ENCODE peak calls at places on chromosomes 12 and 14, in nine cellular contexts. One of them, this sample, is unnamed.
A peak's percentile ranks its signal among the peaks of the same experiment; 100 is the strongest.

GRCh38 chr12:54988402-54989054 is 4.0 kb upstream of the TESPA1 start:
- DNase-seq in GDM1: no peak
- DNase-seq in stimulated activated CD8-positive, alpha-beta memory T cell treated with anti-CD3 and anti-CD28 coated beads, Interleukin-2, amount 100 ng/mL, for 1 hour: no peak
- DNase-seq in cerebellar cortex: no peak
- DNase-seq in ELR: no peak
- DNase-seq in NCI-H2081: peak; percentile 10
- DNase-seq in GM03348: peak; percentile 17
- DNase-seq in T-helper 9 cell: no peak
- DNase-seq in CD8-positive, alpha-beta T cell: no peak
- DNase-seq in this sample: peak; percentile 29

GRCh38 chr14:83993545-83993944 is 1536.4 kb upstream of the FLRT2 start:
- DNase-seq in GDM1: no peak
- DNase-seq in cerebellar cortex: no peak
- DNase-seq in T-helper 9 cell: no peak
- DNase-seq in stimulated activated CD8-positive, alpha-beta memory T cell treated with anti-CD3 and anti-CD28 coated beads, Interleukin-2, amount 100 ng/mL, for 1 hour: no peak
- DNase-seq in CD8-positive, alpha-beta T cell: no peak
- DNase-seq in GM03348: no peak
- DNase-seq in ELR: no peak
- DNase-seq in NCI-H2081: no peak
- DNase-seq in this sample: no peak

GRCh38 chr14:60805881-60806569 is 71.5 kb downstream of the MNAT1 start:
- DNase-seq in CD8-positive, alpha-beta T cell: no peak
- DNase-seq in T-helper 9 cell: no peak
- DNase-seq in GM03348: peak; percentile 12
- DNase-seq in cerebellar cortex: no peak
- DNase-seq in stimulated activated CD8-positive, alpha-beta memory T cell treated with anti-CD3 and anti-CD28 coated beads, Interleukin-2, amount 100 ng/mL, for 1 hour: no peak
- DNase-seq in GDM1: no peak
- DNase-seq in ELR: peak; percentile 59
- DNase-seq in NCI-H2081: no peak
- DNase-seq in this sample: peak; percentile 42

GRCh38 chr14:76923422-76924362 is 97.5 kb downstream of the LRRC74A start:
- DNase-seq in ELR: no peak
- DNase-seq in CD8-positive, alpha-beta T cell: no peak
- DNase-seq in NCI-H2081: no peak
- DNase-seq in cerebellar cortex: no peak
- DNase-seq in stimulated activated CD8-positive, alpha-beta memory T cell treated with anti-CD3 and anti-CD28 coated beads, Interleukin-2, amount 100 ng/mL, for 1 hour: no peak
- DNase-seq in GM03348: no peak
- DNase-seq in GDM1: no peak
- DNase-seq in T-helper 9 cell: no peak
- DNase-seq in this sample: no peak

GRCh38 chr12:76878899-76879709 is at the start of gene CSRP2:
- DNase-seq in T-helper 9 cell: peak; percentile 26
- DNase-seq in GM03348: peak; percentile 97
- DNase-seq in GDM1: peak; percentile 53
- DNase-seq in cerebellar cortex: peak; percentile 76
- DNase-seq in ELR: peak; percentile 86
- DNase-seq in CD8-positive, alpha-beta T cell: peak; percentile 34
- DNase-seq in stimulated activated CD8-positive, alpha-beta memory T cell treated with anti-CD3 and anti-CD28 coated beads, Interleukin-2, amount 100 ng/mL, for 1 hour: peak; percentile 20
- DNase-seq in NCI-H2081: peak; percentile 89
- DNase-seq in this sample: peak; percentile 88

GRCh38 chr14:24441904-24442239 is 704 bp downstream of the SDR39U1 start:
- DNase-seq in GDM1: no peak
- DNase-seq in NCI-H2081: no peak
- DNase-seq in ELR: peak; percentile 68
- DNase-seq in cerebellar cortex: no peak
- DNase-seq in GM03348: no peak
- DNase-seq in T-helper 9 cell: no peak
- DNase-seq in CD8-positive, alpha-beta T cell: no peak
- DNase-seq in stimulated activated CD8-positive, alpha-beta memory T cell treated with anti-CD3 and anti-CD28 coated beads, Interleukin-2, amount 100 ng/mL, for 1 hour: no peak
- DNase-seq in this sample: no peak

GRCh38 chr12:120366884-120367251 is 2.1 kb downstream of the MSI1 start:
- DNase-seq in cerebellar cortex: no peak
- DNase-seq in stimulated activated CD8-positive, alpha-beta memory T cell treated with anti-CD3 and anti-CD28 coated beads, Interleukin-2, amount 100 ng/mL, for 1 hour: no peak
- DNase-seq in GDM1: no peak
- DNase-seq in GM03348: no peak
- DNase-seq in CD8-positive, alpha-beta T cell: no peak
- DNase-seq in ELR: no peak
- DNase-seq in NCI-H2081: no peak
- DNase-seq in T-helper 9 cell: no peak
- DNase-seq in this sample: no peak

GRCh38 chr12:51448618-51449256 is 24.1 kb downstream of the SLC4A8 start:
- DNase-seq in cerebellar cortex: no peak
- DNase-seq in ELR: no peak
- DNase-seq in CD8-positive, alpha-beta T cell: no peak
- DNase-seq in stimulated activated CD8-positive, alpha-beta memory T cell treated with anti-CD3 and anti-CD28 coated beads, Interleukin-2, amount 100 ng/mL, for 1 hour: no peak
- DNase-seq in GM03348: no peak
- DNase-seq in GDM1: peak; percentile 39
- DNase-seq in T-helper 9 cell: no peak
- DNase-seq in NCI-H2081: no peak
- DNase-seq in this sample: no peak

GRCh38 chr12:12387521-12387920 is 30.6 kb downstream of the BORCS5 start:
- DNase-seq in NCI-H2081: no peak
- DNase-seq in stimulated activated CD8-positive, alpha-beta memory T cell treated with anti-CD3 and anti-CD28 coated beads, Interleukin-2, amount 100 ng/mL, for 1 hour: no peak
- DNase-seq in CD8-positive, alpha-beta T cell: no peak
- DNase-seq in GDM1: no peak
- DNase-seq in GM03348: peak; percentile 67
- DNase-seq in ELR: peak; percentile 70
- DNase-seq in cerebellar cortex: no peak
- DNase-seq in T-helper 9 cell: no peak
- DNase-seq in this sample: peak; percentile 61

GRCh38 chr14:77593501-77593911 is 22.9 kb downstream of the SPTLC2 start:
- DNase-seq in cerebellar cortex: no peak
- DNase-seq in NCI-H2081: no peak
- DNase-seq in GM03348: no peak
- DNase-seq in ELR: peak; percentile 85
- DNase-seq in T-helper 9 cell: no peak
- DNase-seq in stimulated activated CD8-positive, alpha-beta memory T cell treated with anti-CD3 and anti-CD28 coated beads, Interleukin-2, amount 100 ng/mL, for 1 hour: no peak
- DNase-seq in GDM1: peak; percentile 69
- DNase-seq in CD8-positive, alpha-beta T cell: no peak
- DNase-seq in this sample: peak; percentile 67

GRCh38 chr12:48003226-48004038 is 844 bp downstream of the COL2A1 start:
- DNase-seq in T-helper 9 cell: no peak
- DNase-seq in ELR: peak; percentile 7
- DNase-seq in GDM1: no peak
- DNase-seq in CD8-positive, alpha-beta T cell: no peak
- DNase-seq in stimulated activated CD8-positive, alpha-beta memory T cell treated with anti-CD3 and anti-CD28 coated beads, Interleukin-2, amount 100 ng/mL, for 1 hour: no peak
- DNase-seq in GM03348: no peak
- DNase-seq in NCI-H2081: no peak
- DNase-seq in cerebellar cortex: no peak
- DNase-seq in this sample: peak; percentile 9

GRCh38 chr14:22099942-22100763 is 426.5 kb upstream of the OR4E1 start:
- DNase-seq in cerebellar cortex: peak; percentile 55
- DNase-seq in stimulated activated CD8-positive, alpha-beta memory T cell treated with anti-CD3 and anti-CD28 coated beads, Interleukin-2, amount 100 ng/mL, for 1 hour: no peak
- DNase-seq in NCI-H2081: peak; percentile 35
- DNase-seq in GM03348: peak; percentile 35
- DNase-seq in GDM1: peak; percentile 72
- DNase-seq in ELR: peak; percentile 46
- DNase-seq in CD8-positive, alpha-beta T cell: peak; percentile 21
- DNase-seq in T-helper 9 cell: peak; percentile 26
- DNase-seq in this sample: peak; percentile 5

GRCh38 chr12:108327621-108328371 is 11.3 kb downstream of the CMKLR1 start:
- DNase-seq in cerebellar cortex: no peak
- DNase-seq in T-helper 9 cell: no peak
- DNase-seq in GDM1: no peak
- DNase-seq in stimulated activated CD8-positive, alpha-beta memory T cell treated with anti-CD3 and anti-CD28 coated beads, Interleukin-2, amount 100 ng/mL, for 1 hour: no peak
- DNase-seq in CD8-positive, alpha-beta T cell: no peak
- DNase-seq in ELR: no peak
- DNase-seq in GM03348: no peak
- DNase-seq in NCI-H2081: no peak
- DNase-seq in this sample: no peak

GRCh38 chr14:78022059-78022458 is 148.1 kb upstream of the NRXN3 start:
- DNase-seq in cerebellar cortex: peak; percentile 36
- DNase-seq in ELR: peak; percentile 61
- DNase-seq in GM03348: peak; percentile 63
- DNase-seq in T-helper 9 cell: no peak
- DNase-seq in CD8-positive, alpha-beta T cell: no peak
- DNase-seq in stimulated activated CD8-positive, alpha-beta memory T cell treated with anti-CD3 and anti-CD28 coated beads, Interleukin-2, amount 100 ng/mL, for 1 hour: no peak
- DNase-seq in GDM1: peak; percentile 79
- DNase-seq in NCI-H2081: peak; percentile 84
- DNase-seq in this sample: peak; percentile 49

GRCh38 chr12:14714437-14714836 is 18.0 kb upstream of the GUCY2C start:
- DNase-seq in GDM1: no peak
- DNase-seq in ELR: no peak
- DNase-seq in NCI-H2081: peak; percentile 94
- DNase-seq in T-helper 9 cell: no peak
- DNase-seq in stimulated activated CD8-positive, alpha-beta memory T cell treated with anti-CD3 and anti-CD28 coated beads, Interleukin-2, amount 100 ng/mL, for 1 hour: no peak
- DNase-seq in CD8-positive, alpha-beta T cell: no peak
- DNase-seq in cerebellar cortex: no peak
- DNase-seq in GM03348: no peak
- DNase-seq in this sample: no peak

GRCh38 chr12:121791671-121792496 is 1.6 kb downstream of the RHOF start:
- DNase-seq in T-helper 9 cell: no peak
- DNase-seq in stimulated activated CD8-positive, alpha-beta memory T cell treated with anti-CD3 and anti-CD28 coated beads, Interleukin-2, amount 100 ng/mL, for 1 hour: no peak
- DNase-seq in cerebellar cortex: no peak
- DNase-seq in NCI-H2081: no peak
- DNase-seq in CD8-positive, alpha-beta T cell: no peak
- DNase-seq in GDM1: no peak
- DNase-seq in ELR: peak; percentile 42
- DNase-seq in GM03348: no peak
- DNase-seq in this sample: no peak

GRCh38 chr12:70724444-70724843 is 87.2 kb upstream of the PTPRB start:
- DNase-seq in GDM1: no peak
- DNase-seq in T-helper 9 cell: no peak
- DNase-seq in GM03348: no peak
- DNase-seq in cerebellar cortex: no peak
- DNase-seq in ELR: peak; percentile 42
- DNase-seq in CD8-positive, alpha-beta T cell: no peak
- DNase-seq in NCI-H2081: no peak
- DNase-seq in stimulated activated CD8-positive, alpha-beta memory T cell treated with anti-CD3 and anti-CD28 coated beads, Interleukin-2, amount 100 ng/mL, for 1 hour: no peak
- DNase-seq in this sample: peak; percentile 9

GRCh38 chr12:105740337-105740736 is 398.4 kb downstream of the NUAK1 start:
- DNase-seq in NCI-H2081: no peak
- DNase-seq in cerebellar cortex: peak; percentile 83
- DNase-seq in CD8-positive, alpha-beta T cell: no peak
- DNase-seq in GM03348: no peak
- DNase-seq in ELR: no peak
- DNase-seq in GDM1: no peak
- DNase-seq in T-helper 9 cell: no peak
- DNase-seq in stimulated activated CD8-positive, alpha-beta memory T cell treated with anti-CD3 and anti-CD28 coated beads, Interleukin-2, amount 100 ng/mL, for 1 hour: no peak
- DNase-seq in this sample: no peak

GRCh38 chr12:6158263-6158662 is 33.8 kb upstream of the VWF start:
- DNase-seq in ELR: no peak
- DNase-seq in T-helper 9 cell: no peak
- DNase-seq in NCI-H2081: no peak
- DNase-seq in CD8-positive, alpha-beta T cell: no peak
- DNase-seq in stimulated activated CD8-positive, alpha-beta memory T cell treated with anti-CD3 and anti-CD28 coated beads, Interleukin-2, amount 100 ng/mL, for 1 hour: no peak
- DNase-seq in cerebellar cortex: no peak
- DNase-seq in GM03348: no peak
- DNase-seq in GDM1: no peak
- DNase-seq in this sample: no peak

GRCh38 chr12:113060336-113060960 is 3.9 kb downstream of the DTX1 start:
- DNase-seq in ELR: no peak
- DNase-seq in T-helper 9 cell: no peak
- DNase-seq in GDM1: no peak
- DNase-seq in CD8-positive, alpha-beta T cell: no peak
- DNase-seq in GM03348: no peak
- DNase-seq in cerebellar cortex: no peak
- DNase-seq in stimulated activated CD8-positive, alpha-beta memory T cell treated with anti-CD3 and anti-CD28 coated beads, Interleukin-2, amount 100 ng/mL, for 1 hour: no peak
- DNase-seq in NCI-H2081: no peak
- DNase-seq in this sample: no peak

GRCh38 chr14:32186248-32186647 is 15.6 kb upstream of the RNU6-7 start:
- DNase-seq in CD8-positive, alpha-beta T cell: no peak
- DNase-seq in stimulated activated CD8-positive, alpha-beta memory T cell treated with anti-CD3 and anti-CD28 coated beads, Interleukin-2, amount 100 ng/mL, for 1 hour: no peak
- DNase-seq in T-helper 9 cell: no peak
- DNase-seq in GM03348: no peak
- DNase-seq in GDM1: no peak
- DNase-seq in ELR: no peak
- DNase-seq in NCI-H2081: no peak
- DNase-seq in cerebellar cortex: no peak
- DNase-seq in this sample: no peak

GRCh38 chr14:95206534-95206933 is 49.2 kb upstream of the DICER1 start:
- DNase-seq in ELR: no peak
- DNase-seq in CD8-positive, alpha-beta T cell: no peak
- DNase-seq in NCI-H2081: no peak
- DNase-seq in GDM1: no peak
- DNase-seq in GM03348: no peak
- DNase-seq in T-helper 9 cell: no peak
- DNase-seq in cerebellar cortex: no peak
- DNase-seq in stimulated activated CD8-positive, alpha-beta memory T cell treated with anti-CD3 and anti-CD28 coated beads, Interleukin-2, amount 100 ng/mL, for 1 hour: no peak
- DNase-seq in this sample: peak; percentile 28

GRCh38 chr14:105447651-105448640 is 26.7 kb upstream of the CRIP2 start:
- DNase-seq in GM03348: no peak
- DNase-seq in cerebellar cortex: no peak
- DNase-seq in stimulated activated CD8-positive, alpha-beta memory T cell treated with anti-CD3 and anti-CD28 coated beads, Interleukin-2, amount 100 ng/mL, for 1 hour: no peak
- DNase-seq in ELR: no peak
- DNase-seq in CD8-positive, alpha-beta T cell: no peak
- DNase-seq in T-helper 9 cell: no peak
- DNase-seq in NCI-H2081: no peak
- DNase-seq in GDM1: no peak
- DNase-seq in this sample: no peak

GRCh38 chr12:93892431-93893210 is 215.4 kb downstream of the CRADD start:
- DNase-seq in T-helper 9 cell: no peak
- DNase-seq in ELR: no peak
- DNase-seq in stimulated activated CD8-positive, alpha-beta memory T cell treated with anti-CD3 and anti-CD28 coated beads, Interleukin-2, amount 100 ng/mL, for 1 hour: no peak
- DNase-seq in GDM1: no peak
- DNase-seq in cerebellar cortex: no peak
- DNase-seq in CD8-positive, alpha-beta T cell: no peak
- DNase-seq in NCI-H2081: no peak
- DNase-seq in GM03348: no peak
- DNase-seq in this sample: no peak

GRCh38 chr14:85867450-85867849 is 337.5 kb downstream of the FLRT2 start:
- DNase-seq in CD8-positive, alpha-beta T cell: no peak
- DNase-seq in stimulated activated CD8-positive, alpha-beta memory T cell treated with anti-CD3 and anti-CD28 coated beads, Interleukin-2, amount 100 ng/mL, for 1 hour: no peak
- DNase-seq in T-helper 9 cell: no peak
- DNase-seq in cerebellar cortex: no peak
- DNase-seq in ELR: no peak
- DNase-seq in NCI-H2081: no peak
- DNase-seq in GDM1: no peak
- DNase-seq in GM03348: no peak
- DNase-seq in this sample: no peak

GRCh38 chr14:55180434-55180833 is 11.0 kb downstream of the DLGAP5 start:
- DNase-seq in T-helper 9 cell: no peak
- DNase-seq in GM03348: no peak
- DNase-seq in CD8-positive, alpha-beta T cell: no peak
- DNase-seq in ELR: no peak
- DNase-seq in cerebellar cortex: no peak
- DNase-seq in NCI-H2081: no peak
- DNase-seq in stimulated activated CD8-positive, alpha-beta memory T cell treated with anti-CD3 and anti-CD28 coated beads, Interleukin-2, amount 100 ng/mL, for 1 hour: no peak
- DNase-seq in GDM1: no peak
- DNase-seq in this sample: no peak

GRCh38 chr12:124543591-124544310 is 23.7 kb downstream of the NCOR2 start:
- DNase-seq in NCI-H2081: peak; percentile 66
- DNase-seq in GM03348: no peak
- DNase-seq in GDM1: no peak
- DNase-seq in cerebellar cortex: peak; percentile 31
- DNase-seq in T-helper 9 cell: no peak
- DNase-seq in stimulated activated CD8-positive, alpha-beta memory T cell treated with anti-CD3 and anti-CD28 coated beads, Interleukin-2, amount 100 ng/mL, for 1 hour: no peak
- DNase-seq in CD8-positive, alpha-beta T cell: no peak
- DNase-seq in ELR: no peak
- DNase-seq in this sample: no peak